ENCODE peak calls at places on chromosomes 12 and 14, in ten cellular contexts. T is NCI-H1417; M is stimulated activated CD8-positive, alpha-beta memory T cell treated with anti-CD3 and anti-CD28 coated beads, Interleukin-4, amount 100 ng/mL, for 4 hours; P is HEK293T; J is mesenchymal stem cell; D is BJ; K is sciatic nerve; H is ovary; W is activated T-helper 9 cell treated with anti-CD3 and anti-CD28 coated beads, Interleukin-2, amount 50 U/mL, for 16 hours; B is ELF-1. A is an unnamed sample.

GRCh38 chr12:53052419-53053222 is 2.8 kb downstream of the TNS2 start:
- DNase-seq in B (no peak), P (no peak), J (peak; percentile 56), M (no peak), H (peak; percentile 97), T (no peak), D (no peak), K (peak; percentile 95), W (no peak), A (peak; percentile 94)

GRCh38 chr12:79638490-79638889 is 52.3 kb downstream of the PAWR start:
- DNase-seq in B (no peak), D (no peak), P (no peak), J (no peak), H (no peak), K (no peak), W (no peak), T (no peak), M (no peak), A (no peak)

GRCh38 chr12:4012977-4013968 is 140.1 kb upstream of the PARP11 start:
- DNase-seq in T (no peak), D (no peak), P (no peak), B (no peak), M (no peak), K (no peak), W (no peak), H (no peak), J (no peak), A (no peak)

GRCh38 chr14:20608383-20609095 is 17.4 kb upstream of the RNASE12 start:
- DNase-seq in D (no peak), M (no peak), K (no peak), H (no peak), J (no peak), B (no peak), P (no peak), W (no peak), T (no peak), A (no peak)

GRCh38 chr14:23580948-23581281 is 2.3 kb upstream of the JPH4 start:
- DNase-seq in K (no peak), D (no peak), J (no peak), M (no peak), B (no peak), P (no peak), W (no peak), H (no peak), T (no peak), A (no peak)

GRCh38 chr12:115132145-115132544 is 448.2 kb upstream of the TBX3 start:
- DNase-seq in K (no peak), H (no peak), P (no peak), J (peak; percentile 8), B (peak; percentile 78), M (no peak), D (peak; percentile 50), T (no peak), W (no peak), A (no peak)

GRCh38 chr14:104724981-104725771 is 1.1 kb downstream of the ADSS1 start:
- DNase-seq in H (no peak), K (no peak), B (peak; percentile 68), P (no peak), D (no peak), T (no peak), M (no peak), W (no peak), J (peak; percentile 56), A (no peak)

GRCh38 chr12:119182701-119183493 is 4.2 kb downstream of the HSPB8 start:
- DNase-seq in P (no peak), J (peak; percentile 86), B (peak; percentile 35), T (no peak), W (no peak), D (no peak), H (no peak), M (no peak), K (no peak), A (no peak)

GRCh38 chr14:81264011-81264410 is 43.3 kb upstream of the GTF2A1 start:
- DNase-seq in T (no peak), K (no peak), H (no peak), D (no peak), W (no peak), B (no peak), M (no peak), J (no peak), P (no peak), A (no peak)

GRCh38 chr14:104393898-104394605 is 185.5 kb upstream of the C14orf180 start:
- DNase-seq in W (peak; percentile 31), M (peak; percentile 33), D (no peak), J (no peak), T (no peak), H (no peak), P (no peak), B (no peak), K (peak; percentile 61), A (peak; percentile 70)

A was measured in coronary artery.